ENCODE peak calls at places on chromosomes 4 and X, in eight cellular contexts. U is ovary; K is suprapubic skin; G is fibroblast of lung; A is left lung; E is adrenal gland; S is psoas muscle; R is effector memory CD4-positive, alpha-beta T cell. N is an unnamed sample.
A peak's percentile ranks its signal among the peaks of the same experiment; 100 is the strongest.

GRCh38 chrX:17078031-17078730 is 131.7 kb downstream of the REPS2 start:
- DNase-seq in U (no peak), K (no peak), S (no peak), A (no peak), R (no peak), G (peak; percentile 11), E (no peak), N (no peak)

GRCh38 chr4:58776627-58777026 is 1666.4 kb upstream of the IGFBP7 start:
- DNase-seq in G (peak; percentile 22), S (no peak), K (no peak), E (no peak), R (no peak), U (no peak), A (no peak), N (no peak)

GRCh38 chrX:136269921-136270320 is 18.7 kb upstream of the MAP7D3 start:
- DNase-seq in R (no peak), G (no peak), K (no peak), E (no peak), S (no peak), U (no peak), A (no peak), N (no peak)

GRCh38 chrX:46683023-46683422 is 75.9 kb downstream of the SLC9A7 start:
- DNase-seq in R (no peak), U (no peak), K (no peak), G (no peak), S (no peak), A (no peak), E (no peak), N (no peak)

GRCh38 chr4:14528921-14529320 is 473.4 kb upstream of the CPEB2 start:
- DNase-seq in S (no peak), U (no peak), R (no peak), E (no peak), A (no peak), K (no peak), G (no peak), N (no peak)

GRCh38 chrX:14801136-14801535 is 71.7 kb downstream of the FANCB start:
- DNase-seq in S (no peak), A (no peak), E (no peak), U (no peak), G (no peak), R (no peak), K (no peak), N (no peak)

GRCh38 chr4:54096563-54096962 is 3.4 kb upstream of the GSX2 start:
- DNase-seq in S (no peak), G (no peak), U (no peak), R (no peak), E (no peak), A (no peak), K (no peak), N (no peak)

GRCh38 chr4:5965225-5965624 is 53.0 kb downstream of the C4orf50 start:
- DNase-seq in S (no peak), R (no peak), G (no peak), E (no peak), U (no peak), K (peak; percentile 32), A (no peak), N (no peak)

GRCh38 chrX:66162331-66162822 is 1.7 kb upstream of the HEPH start:
- DNase-seq in S (no peak), U (no peak), A (no peak), E (no peak), R (no peak), G (no peak), K (no peak), N (no peak)

GRCh38 chrX:22690116-22690515 is 309.6 kb upstream of the DDX53 start:
- DNase-seq in A (no peak), R (no peak), G (peak; percentile 80), S (no peak), E (no peak), K (no peak), U (no peak), N (no peak)

GRCh38 chr4:85246055-85246454 is 228.9 kb upstream of the ARHGAP24 start:
- DNase-seq in R (no peak), A (peak; percentile 70), G (no peak), K (no peak), U (no peak), E (no peak), S (peak; percentile 9), N (no peak)

GRCh38 chr4:85250852-85251251 is 224.1 kb upstream of the ARHGAP24 start:
- DNase-seq in R (no peak), G (no peak), U (no peak), E (no peak), S (no peak), A (no peak), K (no peak), N (no peak)
- H3K27ac ChIP-seq in R (no peak overlapping the region), G (no peak overlapping the region), U (no peak overlapping the region), E (no peak overlapping the region), S (no peak overlapping the region), A (no peak overlapping the region), K (no peak overlapping the region), N (no peak overlapping the region)

DNA sequence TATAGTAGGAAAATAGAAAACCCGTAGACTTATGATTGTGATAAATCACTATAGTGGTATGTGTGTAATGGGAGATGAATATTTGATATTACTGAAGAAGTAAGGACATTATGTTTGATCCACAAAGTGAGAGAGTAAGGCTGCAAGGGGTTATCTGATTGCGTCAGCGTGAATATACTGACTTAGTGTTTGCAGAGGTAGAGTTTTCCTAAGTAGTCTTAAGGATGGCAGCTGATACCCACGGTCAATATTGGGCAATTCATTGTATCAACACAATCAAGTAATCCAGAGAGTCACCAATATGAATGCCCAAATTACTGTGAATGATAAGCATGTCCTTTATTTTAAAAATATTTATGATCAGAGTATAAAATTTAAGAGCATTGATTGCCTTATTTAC is 83.7 kb downstream of the SPOCK3 start:
- DNase-seq in K (no peak), E (no peak), R (no peak), G (no peak), S (no peak), A (no peak), U (no peak), N (no peak)
- H3K9me3 ChIP-seq in K (no peaks in the 10 kb centered on the region), E (no peaks in the 10 kb centered on the region), R (no peaks in the 10 kb centered on the region), G (no peaks in the 10 kb centered on the region), S (no peaks in the 10 kb centered on the region), A (no peaks in the 10 kb centered on the region), U (no peaks in the 10 kb centered on the region), N (no peaks in the 10 kb centered on the region)

DNA sequence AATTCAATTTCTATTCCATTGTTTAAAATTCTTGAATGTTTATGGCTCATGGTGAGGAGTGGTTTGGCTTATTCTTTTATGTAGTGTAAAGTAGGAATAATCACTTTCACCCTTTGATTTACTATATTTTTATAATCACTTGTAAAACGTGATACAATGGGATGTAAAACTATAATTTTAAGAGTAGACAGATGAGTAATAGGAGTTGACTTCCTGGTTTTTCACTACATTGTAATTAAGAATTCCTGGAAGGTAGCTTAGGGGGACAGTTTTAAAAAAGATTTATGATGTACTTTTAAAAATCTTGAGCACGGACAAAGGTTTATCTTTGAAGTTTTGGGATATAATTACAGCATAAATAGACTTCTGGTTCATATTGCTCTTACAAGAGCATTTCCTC is 65.3 kb downstream of the PDGFC start:
- DNase-seq in S (no peak), U (no peak), A (no peak), E (no peak), K (no peak), R (no peak), G (no peak), N (no peak)
- H3K27ac ChIP-seq in S (no peak overlapping the region), U (no peak overlapping the region), A (no peak overlapping the region), E (no peak overlapping the region), K (no peak overlapping the region), R (no peak overlapping the region), G (no peak overlapping the region), N (no peak overlapping the region)

GRCh38 chrX:19585370-19586082 is 70.2 kb upstream of the MAP3K15 start:
- DNase-seq in U (no peak), G (no peak), E (no peak), K (no peak), A (no peak), R (no peak), S (no peak), N (no peak)
- H3K9me3 ChIP-seq in U (no peaks in the 10 kb centered on the region), G (no peaks in the 10 kb centered on the region), E (no peaks in the 10 kb centered on the region), K (no peaks in the 10 kb centered on the region), A (no peaks in the 10 kb centered on the region), R (no peaks in the 10 kb centered on the region), S (no peaks in the 10 kb centered on the region), N (no peaks in the 10 kb centered on the region)